ENCODE peak calls at places on chromosome 13, in eight cellular contexts. A is left ventricle myocardium inferior; I is skeletal muscle cell; G is activated CD4-positive, alpha-beta T cell treated with anti-CD3 and anti-CD28 coated beads, Interleukin-2, amount 10 ng/mL, durations not matched to agents 7 days and 5 days; V is right cardiac atrium; B is heart right ventricle; X is adrenal gland; O is activated CD8-positive, alpha-beta memory T cell treated with anti-CD3 and anti-CD28 coated beads for 1 hour. J is an unnamed sample.

GRCh38 chr13:50760751-50761150 is 82.7 kb downstream of the DLEU7 start:
- DNase-seq in A (no peak), I (no peak), G (no peak), V (no peak), B (no peak), X (no peak), O (no peak), J (no peak)

GRCh38 chr13:40206241-40207109 is 460.0 kb downstream of the FOXO1 start:
- DNase-seq in A (no peak), I (no peak), G (peak; percentile 45), V (no peak), B (no peak), X (no peak), O (no peak), J (no peak)

GRCh38 chr13:34216251-34216650 is 398.3 kb downstream of the RFC3 start:
- DNase-seq in A (no peak), I (no peak), G (no peak), V (no peak), B (no peak), X (no peak), O (no peak), J (no peak)

GRCh38 chr13:113935523-113935922 is 38.4 kb downstream of the C13orf46 start:
- DNase-seq in A (no peak), I (no peak), G (no peak), V (no peak), B (no peak), X (no peak), O (no peak), J (no peak)

GRCh38 chr13:51502206-51502651 is 49.4 kb upstream of the INTS6 start:
- DNase-seq in A (no peak), I (no peak), G (no peak), V (no peak), B (no peak), X (no peak), O (no peak), J (no peak)

GRCh38 chr13:30464496-30465351 is 1.0 kb downstream of the HMGB1 start:
- DNase-seq in A (peak; percentile 78), I (peak; percentile 57), G (peak; percentile 76), V (peak; percentile 92), B (peak; percentile 84), X (peak; percentile 77), O (peak; percentile 61), J (peak; percentile 93)

GRCh38 chr13:32427852-32428580 is at the start of gene N4BP2L1:
- DNase-seq in A (peak; percentile 64), I (no peak), G (peak; percentile 82), V (peak; percentile 88), B (peak; percentile 79), X (peak; percentile 76), O (peak; percentile 66), J (peak; percentile 80)

GRCh38 chr13:106145997-106146864 is 389.2 kb downstream of the EFNB2 start:
- DNase-seq in A (no peak), I (no peak), G (no peak), V (no peak), B (no peak), X (no peak), O (no peak), J (peak; percentile 1)

GRCh38 chr13:77907653-77908341 is 10.8 kb downstream of the EDNRB start:
- DNase-seq in A (peak; percentile 19), I (no peak), G (no peak), V (peak; percentile 82), B (peak; percentile 38), X (no peak), O (no peak), J (no peak)

GRCh38 chr13:110944121-110944967 is 29.5 kb upstream of the ANKRD10 start:
- DNase-seq in A (no peak), I (peak; percentile 25), G (peak; percentile 33), V (no peak), B (peak; percentile 33), X (peak; percentile 49), O (no peak), J (peak; percentile 67)

GRCh38 chr13:25727250-25727649 is 324.6 kb downstream of the SHISA2 start:
- DNase-seq in A (no peak), I (no peak), G (no peak), V (no peak), B (no peak), X (no peak), O (no peak), J (no peak)

GRCh38 chr13:23563085-23563484 is 7.1 kb upstream of the TNFRSF19 start:
- DNase-seq in A (no peak), I (no peak), G (no peak), V (no peak), B (no peak), X (no peak), O (no peak), J (no peak)

GRCh38 chr13:44237276-44237767 is 136.3 kb upstream of the SERP2 start:
- DNase-seq in A (peak; percentile 46), I (peak; percentile 95), G (no peak), V (peak; percentile 84), B (peak; percentile 90), X (peak; percentile 82), O (no peak), J (no peak)

GRCh38 chr13:75904012-75904411 is 267.9 kb downstream of the LMO7 start:
- DNase-seq in A (no peak), I (no peak), G (no peak), V (no peak), B (no peak), X (no peak), O (no peak), J (peak; percentile 15)

GRCh38 chr13:94020833-94021232 is 458.6 kb downstream of the DCT start:
- DNase-seq in A (no peak), I (peak; percentile 10), G (no peak), V (no peak), B (no peak), X (no peak), O (no peak), J (no peak)

GRCh38 chr13:23656637-23657036 is 86.4 kb downstream of the TNFRSF19 start:
- DNase-seq in A (no peak), I (peak; percentile 86), G (no peak), V (no peak), B (peak; percentile 77), X (no peak), O (no peak), J (peak; percentile 32)

GRCh38 chr13:103188688-103189326 is 122.6 kb upstream of the SLC10A2 start:
- DNase-seq in A (no peak), I (peak; percentile 1), G (no peak), V (no peak), B (no peak), X (no peak), O (no peak), J (no peak)

GRCh38 chr13:31134055-31134711 is 27.5 kb downstream of the HSPH1 start:
- DNase-seq in A (no peak), I (no peak), G (no peak), V (no peak), B (no peak), X (no peak), O (no peak), J (no peak)

GRCh38 chr13:44142911-44143665 is 230.5 kb upstream of the SERP2 start:
- DNase-seq in A (no peak), I (no peak), G (no peak), V (no peak), B (no peak), X (no peak), O (no peak), J (peak; percentile 58)

GRCh38 chr13:93861818-93862217 is 617.7 kb downstream of the DCT start:
- DNase-seq in A (no peak), I (peak; percentile 48), G (no peak), V (peak; percentile 49), B (no peak), X (no peak), O (no peak), J (no peak)

GRCh38 chr13:26872444-26873173 is 112.0 kb upstream of the GPR12 start:
- DNase-seq in A (peak; percentile 46), I (no peak), G (peak; percentile 66), V (peak; percentile 79), B (peak; percentile 40), X (peak; percentile 74), O (peak; percentile 28), J (peak; percentile 82)

GRCh38 chr13:36750046-36750445 is 69.0 kb upstream of the RFXAP start:
- DNase-seq in A (no peak), I (no peak), G (no peak), V (no peak), B (no peak), X (no peak), O (no peak), J (no peak)

GRCh38 chr13:26873174-26873698 is 112.7 kb upstream of the GPR12 start:
- DNase-seq in A (no peak), I (no peak), G (no peak), V (no peak), B (no peak), X (no peak), O (no peak), J (no peak)

J was measured in erythroblast.